ENCODE peak calls at places on chromosomes 13 and 19, in seven cellular contexts. E is H7; V is astrocyte of the spinal cord; R is neuronal stem cell; I is effector memory CD4-positive, alpha-beta T cell; T is lower lobe of right lung; Z is cardiac muscle cell. Y is an unnamed sample.

GRCh38 chr19:13781547-13781946 is 7.3 kb downstream of the C19orf53 start:
- DNase-seq in E (peak), V (peak), R (peak), I (no peak), T (peak), Z (peak), Y (no peak)

GRCh38 chr13:111662451-111662850 is 342.0 kb downstream of the TEX29 start:
- DNase-seq in E (no peak), V (no peak), R (no peak), I (no peak), T (no peak), Z (no peak), Y (no peak)

GRCh38 chr13:72141845-72142470 is 275.0 kb upstream of the DACH1 start:
- DNase-seq in E (no peak), V (peak), R (no peak), I (no peak), T (no peak), Z (no peak), Y (no peak)

GRCh38 chr13:45367358-45367757 is 26.4 kb upstream of the TPT1 start:
- DNase-seq in E (peak), V (peak), R (no peak), I (peak), T (peak), Z (no peak), Y (peak)

GRCh38 chr19:45200614-45201013 is 22.0 kb downstream of the BLOC1S3 start:
- DNase-seq in E (peak), V (peak), R (no peak), I (no peak), T (no peak), Z (peak), Y (no peak)

GRCh38 chr19:7385062-7385461 is 36.3 kb downstream of the ARHGEF18 start:
- DNase-seq in E (no peak), V (no peak), R (no peak), I (no peak), T (peak), Z (no peak), Y (no peak)

GRCh38 chr13:101309014-101309619 is 107.2 kb downstream of the NALCN start:
- DNase-seq in E (no peak), V (peak), R (no peak), I (no peak), T (no peak), Z (no peak), Y (no peak)

GRCh38 chr13:28568286-28568685 is 73.4 kb upstream of the FLT1 start:
- DNase-seq in E (no peak), V (no peak), R (no peak), I (no peak), T (peak), Z (peak), Y (peak)

GRCh38 chr19:56983148-56983547 is 136.6 kb upstream of the USP29 start:
- DNase-seq in E (no peak), V (no peak), R (peak), I (no peak), T (no peak), Z (no peak), Y (no peak)

GRCh38 chr13:44407891-44408290 is 34.3 kb downstream of the SERP2 start:
- DNase-seq in E (no peak), V (no peak), R (no peak), I (no peak), T (no peak), Z (no peak), Y (no peak)

GRCh38 chr19:35786299-35787160 is 11.2 kb downstream of the ARHGAP33 start:
- DNase-seq in E (peak), V (no peak), R (no peak), I (no peak), T (no peak), Z (no peak), Y (no peak)

GRCh38 chr13:24097064-24097463 is 63.5 kb upstream of the SPATA13 start:
- DNase-seq in E (no peak), V (peak), R (no peak), I (no peak), T (no peak), Z (no peak), Y (no peak)

GRCh38 chr19:53774011-53774410 is 50.1 kb downstream of the NLRP12 start:
- DNase-seq in E (no peak), V (no peak), R (no peak), I (no peak), T (no peak), Z (no peak), Y (no peak)

GRCh38 chr13:35140321-35140720 is 198.3 kb downstream of the NBEA start:
- DNase-seq in E (no peak), V (no peak), R (no peak), I (no peak), T (no peak), Z (no peak), Y (no peak)

GRCh38 chr19:30379841-30380610 is 7.8 kb downstream of the ZNF536 start:
- DNase-seq in E (no peak), V (no peak), R (no peak), I (no peak), T (no peak), Z (no peak), Y (no peak)

GRCh38 chr13:50552424-50552966 is 291.0 kb downstream of the DLEU7 start:
- DNase-seq in E (no peak), V (no peak), R (no peak), I (no peak), T (no peak), Z (no peak), Y (no peak)

GRCh38 chr13:31035162-31035951 is 102.9 kb downstream of the TEX26 start:
- DNase-seq in E (no peak), V (no peak), R (no peak), I (no peak), T (no peak), Z (no peak), Y (peak)

GRCh38 chr13:72849571-72849970 is 67.6 kb downstream of the PIBF1 start:
- DNase-seq in E (no peak), V (peak), R (no peak), I (no peak), T (no peak), Z (no peak), Y (no peak)

GRCh38 chr13:113531041-113531873 is 40.7 kb upstream of the DCUN1D2 start:
- DNase-seq in E (peak), V (no peak), R (no peak), I (no peak), T (peak), Z (no peak), Y (no peak)

GRCh38 chr13:60162096-60162495 is 1.6 kb downstream of the DIAPH3 start:
- DNase-seq in E (no peak), V (peak), R (no peak), I (no peak), T (no peak), Z (no peak), Y (no peak)

GRCh38 chr19:8607386-8607785 is 3.1 kb downstream of the ADAMTS10 start:
- DNase-seq in E (no peak), V (peak), R (no peak), I (no peak), T (no peak), Z (no peak), Y (no peak)

GRCh38 chr13:40966298-40966697 is 52.8 kb downstream of the ELF1 start:
- DNase-seq in E (no peak), V (no peak), R (no peak), I (no peak), T (no peak), Z (no peak), Y (no peak)

GRCh38 chr13:111639994-111640393 is 319.6 kb downstream of the TEX29 start:
- DNase-seq in E (no peak), V (no peak), R (no peak), I (no peak), T (no peak), Z (no peak), Y (peak)

GRCh38 chr13:36745436-36745835 is 71.6 kb downstream of the SERTM1 start:
- DNase-seq in E (no peak), V (no peak), R (no peak), I (no peak), T (no peak), Z (no peak), Y (no peak)

GRCh38 chr13:114032121-114032799 is 58.4 kb upstream of the C13orf46 start:
- DNase-seq in E (no peak), V (peak), R (no peak), I (no peak), T (no peak), Z (no peak), Y (no peak)

GRCh38 chr13:111920306-111920931 is 146.5 kb upstream of the SOX1 start:
- DNase-seq in E (no peak), V (no peak), R (no peak), I (no peak), T (no peak), Z (no peak), Y (no peak)

GRCh38 chr19:34974631-34975030 is 10.6 kb upstream of the ZNF792 start:
- DNase-seq in E (no peak), V (no peak), R (no peak), I (no peak), T (no peak), Z (no peak), Y (no peak)

GRCh38 chr13:30864352-30865130 is 41.5 kb upstream of the MEDAG start:
- DNase-seq in E (no peak), V (peak), R (no peak), I (no peak), T (no peak), Z (no peak), Y (no peak)

GRCh38 chr13:104875008-104875762 is 1660.3 kb downstream of the EFNB2 start:
- DNase-seq in E (no peak), V (no peak), R (no peak), I (no peak), T (no peak), Z (no peak), Y (no peak)

GRCh38 chr13:111210082-111210481 is 95.0 kb downstream of the ARHGEF7 start:
- DNase-seq in E (peak), V (no peak), R (no peak), I (no peak), T (no peak), Z (no peak), Y (no peak)

GRCh38 chr13:53048880-53049279 is 20.3 kb downstream of the OLFM4 start:
- DNase-seq in E (no peak), V (no peak), R (no peak), I (no peak), T (no peak), Z (no peak), Y (no peak)
- H3K4me3 ChIP-seq in E (no peak), V (no peak), R (no peak), I (no peak), T (no peak), Z (no peak), Y (no peak)

GRCh38 chr13:20227288-20227687 is 4.8 kb downstream of the GJB6 start:
- DNase-seq in E (no peak), V (no peak), R (no peak), I (no peak), T (no peak), Z (no peak), Y (no peak)

GRCh38 chr13:20230913-20231838 is 943 bp downstream of the GJB6 start:
- DNase-seq in E (peak), V (no peak), R (no peak), I (no peak), T (no peak), Z (no peak), Y (no peak)

GRCh38 chr13:20227730-20228129 is 4.4 kb downstream of the GJB6 start:
- DNase-seq in E (no peak), V (no peak), R (no peak), I (no peak), T (no peak), Z (no peak), Y (no peak)

GRCh38 chr13:20231839-20232555 is at the start of gene GJB6:
- DNase-seq in E (peak), V (no peak), R (peak), I (no peak), T (no peak), Z (peak), Y (no peak)

DNA sequence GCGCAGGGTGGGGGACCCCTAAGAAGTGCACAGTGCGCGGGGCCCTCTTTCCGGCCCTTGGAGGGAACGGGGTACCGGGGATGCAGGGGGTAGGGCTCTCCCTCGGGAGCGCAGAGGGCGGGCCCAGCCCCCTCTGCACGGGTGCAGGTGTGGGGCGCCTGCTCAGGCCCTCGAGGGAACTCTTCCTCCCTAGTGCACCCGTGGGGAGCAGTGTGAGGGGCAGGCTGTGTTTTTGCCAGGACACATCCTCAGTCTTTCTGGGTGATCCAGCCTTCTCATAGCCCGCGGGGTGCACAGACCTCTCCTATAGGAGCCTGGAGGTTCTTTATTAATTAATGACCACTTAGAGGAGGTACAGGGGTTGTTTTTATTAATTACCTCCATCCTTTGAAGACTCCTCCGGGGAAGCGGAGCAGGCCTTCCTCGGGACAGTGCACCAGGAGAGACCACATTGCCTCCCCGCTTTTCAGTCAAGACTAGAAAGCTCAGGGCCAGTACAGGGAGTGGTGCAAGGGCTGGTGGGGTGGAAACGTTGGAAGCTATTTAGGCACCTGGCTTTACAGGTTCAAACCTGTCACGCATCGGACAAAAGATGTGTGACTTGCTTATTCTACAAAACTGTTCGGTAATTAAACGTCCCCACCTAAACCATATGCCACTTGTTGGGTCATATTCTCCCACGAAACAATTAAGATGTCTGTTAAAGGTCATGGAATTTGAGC is 598 bp upstream of the GJB6 start:
- DNase-seq in E (no peak), V (no peak), R (no peak), I (no peak), T (no peak), Z (no peak), Y (no peak)
- H3K4me3 ChIP-seq in E (peak), V (no peak), R (peak), I (peak), T (peak), Z (peak), Y (peak)

DNA sequence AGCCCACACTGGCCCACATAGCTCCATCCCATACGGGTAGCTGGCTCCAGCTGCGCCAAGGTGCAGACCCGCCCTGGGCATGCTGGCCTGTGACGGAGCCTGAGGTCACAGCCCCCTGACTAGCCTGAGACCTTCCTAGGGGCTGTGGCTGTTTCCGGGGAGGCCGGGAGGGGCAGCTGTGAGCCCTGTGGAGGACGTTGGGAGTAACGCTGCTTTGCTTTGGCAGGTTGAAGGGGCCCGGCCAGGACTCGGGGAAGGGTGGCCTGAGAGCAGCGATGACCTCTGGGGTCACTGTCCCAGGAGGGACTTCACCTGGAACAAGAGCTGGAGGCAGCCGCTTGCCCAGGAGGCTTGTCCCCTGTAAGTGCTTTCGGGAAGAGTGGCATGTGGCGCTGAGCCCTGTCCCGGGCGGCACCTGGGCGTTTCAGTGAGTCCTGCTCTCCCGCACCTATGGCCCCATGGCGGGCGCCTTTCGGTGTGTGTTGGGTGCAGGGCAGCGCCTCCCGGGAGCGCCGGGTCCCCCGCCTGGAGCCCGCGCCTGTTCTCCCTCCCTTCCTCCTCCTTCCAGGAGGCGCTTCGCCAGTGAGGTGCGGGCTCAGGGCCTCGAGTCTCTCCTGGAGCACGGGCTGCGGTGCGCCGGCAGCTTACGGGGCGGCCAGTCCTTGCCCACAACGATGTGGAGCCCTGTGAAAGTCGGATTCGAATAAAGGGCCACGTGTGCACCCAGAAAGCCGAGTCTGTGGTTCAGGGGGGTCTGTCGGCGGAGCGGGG is 1.1 kb upstream of the FAM174C start:
- DNase-seq in E (peak), V (no peak), R (no peak), I (no peak), T (no peak), Z (no peak), Y (no peak)
- H3K4me3 ChIP-seq in E (peak), V (peak), R (no peak), I (peak), T (peak), Z (peak), Y (peak)

GRCh38 chr19:291561-292280 is 518 bp upstream of the PLPP2 start:
- DNase-seq in E (peak), V (no peak), R (no peak), I (no peak), T (no peak), Z (no peak), Y (no peak)
- H3K4me3 ChIP-seq in E (no peak), V (no peak), R (no peak), I (no peak), T (peak), Z (no peak), Y (peak)

DNA sequence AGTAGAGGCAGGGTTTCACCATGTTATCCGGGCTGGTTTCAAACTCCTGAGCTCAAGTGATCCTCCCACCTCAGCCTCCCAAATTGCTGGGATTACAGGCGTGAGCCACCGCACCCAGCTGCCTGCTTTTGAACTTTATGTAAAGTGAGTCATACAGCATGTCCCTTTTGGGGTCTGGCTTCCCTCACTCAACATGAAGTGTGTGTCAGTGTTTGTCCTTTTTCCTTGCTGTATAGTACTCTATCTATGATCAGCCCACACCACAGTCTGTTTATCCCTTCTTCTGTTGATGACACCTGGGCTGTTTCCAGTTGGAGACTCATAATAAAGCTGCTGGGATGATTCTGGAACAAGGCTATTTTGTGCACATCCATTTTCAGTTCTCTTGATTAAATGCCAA is 2.1 kb downstream of the SPIB start:
- DNase-seq in E (no peak), V (no peak), R (no peak), I (no peak), T (no peak), Z (no peak), Y (no peak)
- H3K4me3 ChIP-seq in E (no peak), V (no peak), R (no peak), I (no peak), T (no peak), Z (no peak), Y (no peak)

Y was measured in dorsolateral prefrontal cortex.